ENCODE peak calls at places on chromosomes 6 and 20, in four cellular contexts. Q is SW480; O is CD8-positive, alpha-beta T cell; G is naive thymus-derived CD4-positive, alpha-beta T cell. N is an unnamed sample.

GRCh38 chr20:39661833-39662232 is 699.7 kb downstream of the DHX35 start:
- DNase-seq in Q (peak), O (no peak), G (no peak), N (no peak)

GRCh38 chr6:137805622-137806021 is 61.4 kb upstream of the TNFAIP3 start:
- DNase-seq in Q (no peak), O (no peak), G (no peak), N (no peak)

GRCh38 chr6:127585123-127585522 is 8.1 kb downstream of the C6orf58 start:
- DNase-seq in Q (no peak), O (no peak), G (no peak), N (no peak)

GRCh38 chr6:166691741-166692140 is 64.7 kb upstream of the RPS6KA2 start:
- DNase-seq in Q (no peak), O (no peak), G (no peak), N (no peak)

GRCh38 chr6:90413867-90414266 is 117.2 kb upstream of the BACH2 start:
- DNase-seq in Q (peak), O (peak), G (peak), N (peak)

GRCh38 chr6:17504005-17504404 is 96.1 kb upstream of the FAM8A1 start:
- DNase-seq in Q (no peak), O (no peak), G (no peak), N (no peak)

GRCh38 chr20:49513531-49513930 is 31.1 kb upstream of the KCNB1 start:
- DNase-seq in Q (no peak), O (no peak), G (no peak), N (no peak)

GRCh38 chr6:54026652-54027400 is 84.4 kb upstream of the MLIP start:
- DNase-seq in Q (no peak), O (no peak), G (no peak), N (no peak)

N was measured in naive B cell.